ENCODE peak calls at places on chromosomes 11 and 22, in eight cellular contexts. One of them, this sample, is unnamed.

GRCh38 chr11:64760759-64761417 is 1.1 kb upstream of the PYGM start:
- DNase-seq in stimulated activated CD4-positive, alpha-beta T cell treated with anti-CD3 and anti-CD28 coated beads, Interleukin-2, amount 100 ng/mL, for 24 hours: no peak
- DNase-seq in HFF-Myc: no peak
- DNase-seq in IMR-90: no peak
- DNase-seq in left lung: peak; percentile 49
- DNase-seq in left cardiac atrium: no peak
- DNase-seq in RKO: no peak
- DNase-seq in progenitor cell of endocrine pancreas: no peak
- DNase-seq in this sample: no peak

GRCh38 chr11:2590951-2591754 is 108.6 kb downstream of the KCNQ1OT1 start:
- DNase-seq in stimulated activated CD4-positive, alpha-beta T cell treated with anti-CD3 and anti-CD28 coated beads, Interleukin-2, amount 100 ng/mL, for 24 hours: no peak
- DNase-seq in HFF-Myc: no peak
- DNase-seq in IMR-90: no peak
- DNase-seq in left lung: peak; percentile 76
- DNase-seq in left cardiac atrium: peak; percentile 10
- DNase-seq in RKO: no peak
- DNase-seq in progenitor cell of endocrine pancreas: peak; percentile 14
- DNase-seq in this sample: no peak

GRCh38 chr22:17549655-17550054 is 13.6 kb upstream of the SLC25A18 start:
- DNase-seq in stimulated activated CD4-positive, alpha-beta T cell treated with anti-CD3 and anti-CD28 coated beads, Interleukin-2, amount 100 ng/mL, for 24 hours: no peak
- DNase-seq in HFF-Myc: no peak
- DNase-seq in IMR-90: no peak
- DNase-seq in left lung: no peak
- DNase-seq in left cardiac atrium: no peak
- DNase-seq in RKO: no peak
- DNase-seq in progenitor cell of endocrine pancreas: no peak
- DNase-seq in this sample: no peak

GRCh38 chr11:106156290-106156937 is 79.0 kb downstream of the AASDHPPT start:
- DNase-seq in stimulated activated CD4-positive, alpha-beta T cell treated with anti-CD3 and anti-CD28 coated beads, Interleukin-2, amount 100 ng/mL, for 24 hours: no peak
- DNase-seq in HFF-Myc: peak; percentile 31
- DNase-seq in IMR-90: peak; percentile 83
- DNase-seq in left lung: no peak
- DNase-seq in left cardiac atrium: no peak
- DNase-seq in RKO: peak; percentile 65
- DNase-seq in progenitor cell of endocrine pancreas: no peak
- DNase-seq in this sample: peak; percentile 24

GRCh38 chr11:2100361-2101170 is 38.6 kb downstream of the IGF2 start:
- DNase-seq in stimulated activated CD4-positive, alpha-beta T cell treated with anti-CD3 and anti-CD28 coated beads, Interleukin-2, amount 100 ng/mL, for 24 hours: no peak
- DNase-seq in HFF-Myc: no peak
- DNase-seq in IMR-90: no peak
- DNase-seq in left lung: peak; percentile 74
- DNase-seq in left cardiac atrium: peak; percentile 69
- DNase-seq in RKO: no peak
- DNase-seq in progenitor cell of endocrine pancreas: no peak
- DNase-seq in this sample: no peak

GRCh38 chr11:705646-706438 is at the start of gene EPS8L2:
- DNase-seq in stimulated activated CD4-positive, alpha-beta T cell treated with anti-CD3 and anti-CD28 coated beads, Interleukin-2, amount 100 ng/mL, for 24 hours: peak; percentile 15
- DNase-seq in HFF-Myc: no peak
- DNase-seq in IMR-90: no peak
- DNase-seq in left lung: peak; percentile 92
- DNase-seq in left cardiac atrium: no peak
- DNase-seq in RKO: no peak
- DNase-seq in progenitor cell of endocrine pancreas: no peak
- DNase-seq in this sample: no peak

GRCh38 chr11:11028017-11028692 is 170.3 kb upstream of the ZBED5 start:
- DNase-seq in stimulated activated CD4-positive, alpha-beta T cell treated with anti-CD3 and anti-CD28 coated beads, Interleukin-2, amount 100 ng/mL, for 24 hours: peak; percentile 79
- DNase-seq in HFF-Myc: no peak
- DNase-seq in IMR-90: peak; percentile 44
- DNase-seq in left lung: peak; percentile 82
- DNase-seq in left cardiac atrium: peak; percentile 65
- DNase-seq in RKO: peak; percentile 52
- DNase-seq in progenitor cell of endocrine pancreas: peak; percentile 56
- DNase-seq in this sample: no peak

GRCh38 chr22:17303840-17304779 is 65.2 kb upstream of the CECR2 start:
- DNase-seq in stimulated activated CD4-positive, alpha-beta T cell treated with anti-CD3 and anti-CD28 coated beads, Interleukin-2, amount 100 ng/mL, for 24 hours: peak; percentile 58
- DNase-seq in HFF-Myc: no peak
- DNase-seq in IMR-90: no peak
- DNase-seq in left lung: no peak
- DNase-seq in left cardiac atrium: no peak
- DNase-seq in RKO: no peak
- DNase-seq in progenitor cell of endocrine pancreas: no peak
- DNase-seq in this sample: no peak

GRCh38 chr11:19768815-19769214 is 56.2 kb downstream of the NAV2 start:
- DNase-seq in stimulated activated CD4-positive, alpha-beta T cell treated with anti-CD3 and anti-CD28 coated beads, Interleukin-2, amount 100 ng/mL, for 24 hours: no peak
- DNase-seq in HFF-Myc: no peak
- DNase-seq in IMR-90: no peak
- DNase-seq in left lung: no peak
- DNase-seq in left cardiac atrium: no peak
- DNase-seq in RKO: no peak
- DNase-seq in progenitor cell of endocrine pancreas: no peak
- DNase-seq in this sample: no peak

GRCh38 chr11:1421291-1421690 is 31.6 kb downstream of the BRSK2 start:
- DNase-seq in stimulated activated CD4-positive, alpha-beta T cell treated with anti-CD3 and anti-CD28 coated beads, Interleukin-2, amount 100 ng/mL, for 24 hours: no peak
- DNase-seq in HFF-Myc: no peak
- DNase-seq in IMR-90: no peak
- DNase-seq in left lung: no peak
- DNase-seq in left cardiac atrium: no peak
- DNase-seq in RKO: no peak
- DNase-seq in progenitor cell of endocrine pancreas: no peak
- DNase-seq in this sample: no peak

GRCh38 chr11:66854729-66855211 is 2.1 kb upstream of the LRFN4 start:
- DNase-seq in stimulated activated CD4-positive, alpha-beta T cell treated with anti-CD3 and anti-CD28 coated beads, Interleukin-2, amount 100 ng/mL, for 24 hours: no peak
- DNase-seq in HFF-Myc: no peak
- DNase-seq in IMR-90: no peak
- DNase-seq in left lung: peak; percentile 61
- DNase-seq in left cardiac atrium: no peak
- DNase-seq in RKO: no peak
- DNase-seq in progenitor cell of endocrine pancreas: no peak
- DNase-seq in this sample: no peak

GRCh38 chr11:116312560-116313340 is 460.0 kb downstream of the BUD13 start:
- DNase-seq in stimulated activated CD4-positive, alpha-beta T cell treated with anti-CD3 and anti-CD28 coated beads, Interleukin-2, amount 100 ng/mL, for 24 hours: no peak
- DNase-seq in HFF-Myc: peak; percentile 2
- DNase-seq in IMR-90: no peak
- DNase-seq in left lung: peak; percentile 88
- DNase-seq in left cardiac atrium: peak; percentile 89
- DNase-seq in RKO: no peak
- DNase-seq in progenitor cell of endocrine pancreas: no peak
- DNase-seq in this sample: no peak

GRCh38 chr11:45145421-45146071 is 893 bp upstream of the PRDM11 start:
- DNase-seq in stimulated activated CD4-positive, alpha-beta T cell treated with anti-CD3 and anti-CD28 coated beads, Interleukin-2, amount 100 ng/mL, for 24 hours: no peak
- DNase-seq in HFF-Myc: no peak
- DNase-seq in IMR-90: peak; percentile 35
- DNase-seq in left lung: no peak
- DNase-seq in left cardiac atrium: peak; percentile 58
- DNase-seq in RKO: no peak
- DNase-seq in progenitor cell of endocrine pancreas: no peak
- DNase-seq in this sample: no peak

GRCh38 chr11:66842501-66842895 is 743 bp upstream of the RCE1 start:
- DNase-seq in stimulated activated CD4-positive, alpha-beta T cell treated with anti-CD3 and anti-CD28 coated beads, Interleukin-2, amount 100 ng/mL, for 24 hours: no peak
- DNase-seq in HFF-Myc: no peak
- DNase-seq in IMR-90: no peak
- DNase-seq in left lung: no peak
- DNase-seq in left cardiac atrium: no peak
- DNase-seq in RKO: no peak
- DNase-seq in progenitor cell of endocrine pancreas: no peak
- DNase-seq in this sample: no peak

GRCh38 chr11:1870721-1871466 is 18.0 kb downstream of the LSP1 start:
- DNase-seq in stimulated activated CD4-positive, alpha-beta T cell treated with anti-CD3 and anti-CD28 coated beads, Interleukin-2, amount 100 ng/mL, for 24 hours: peak; percentile 49
- DNase-seq in HFF-Myc: no peak
- DNase-seq in IMR-90: no peak
- DNase-seq in left lung: peak; percentile 82
- DNase-seq in left cardiac atrium: peak; percentile 32
- DNase-seq in RKO: no peak
- DNase-seq in progenitor cell of endocrine pancreas: no peak
- DNase-seq in this sample: no peak

GRCh38 chr22:42217752-42218280 is 52.6 kb downstream of the TCF20 start:
- DNase-seq in stimulated activated CD4-positive, alpha-beta T cell treated with anti-CD3 and anti-CD28 coated beads, Interleukin-2, amount 100 ng/mL, for 24 hours: no peak
- DNase-seq in HFF-Myc: no peak
- DNase-seq in IMR-90: peak; percentile 30
- DNase-seq in left lung: no peak
- DNase-seq in left cardiac atrium: no peak
- DNase-seq in RKO: no peak
- DNase-seq in progenitor cell of endocrine pancreas: no peak
- DNase-seq in this sample: no peak

GRCh38 chr11:128804481-128804880 is 62.6 kb downstream of the KCNJ1 start:
- DNase-seq in stimulated activated CD4-positive, alpha-beta T cell treated with anti-CD3 and anti-CD28 coated beads, Interleukin-2, amount 100 ng/mL, for 24 hours: no peak
- DNase-seq in HFF-Myc: no peak
- DNase-seq in IMR-90: peak; percentile 83
- DNase-seq in left lung: no peak
- DNase-seq in left cardiac atrium: no peak
- DNase-seq in RKO: no peak
- DNase-seq in progenitor cell of endocrine pancreas: no peak
- DNase-seq in this sample: no peak

GRCh38 chr11:75268626-75269366 is 28.2 kb downstream of the TPBGL start:
- DNase-seq in stimulated activated CD4-positive, alpha-beta T cell treated with anti-CD3 and anti-CD28 coated beads, Interleukin-2, amount 100 ng/mL, for 24 hours: no peak
- DNase-seq in HFF-Myc: no peak
- DNase-seq in IMR-90: no peak
- DNase-seq in left lung: no peak
- DNase-seq in left cardiac atrium: no peak
- DNase-seq in RKO: no peak
- DNase-seq in progenitor cell of endocrine pancreas: no peak
- DNase-seq in this sample: no peak

GRCh38 chr11:33389635-33390034 is 132.5 kb downstream of the HIPK3 start:
- DNase-seq in stimulated activated CD4-positive, alpha-beta T cell treated with anti-CD3 and anti-CD28 coated beads, Interleukin-2, amount 100 ng/mL, for 24 hours: no peak
- DNase-seq in HFF-Myc: no peak
- DNase-seq in IMR-90: no peak
- DNase-seq in left lung: no peak
- DNase-seq in left cardiac atrium: no peak
- DNase-seq in RKO: no peak
- DNase-seq in progenitor cell of endocrine pancreas: no peak
- DNase-seq in this sample: no peak

GRCh38 chr11:111675891-111676290 is 73.6 kb downstream of the SIK2 start:
- DNase-seq in stimulated activated CD4-positive, alpha-beta T cell treated with anti-CD3 and anti-CD28 coated beads, Interleukin-2, amount 100 ng/mL, for 24 hours: no peak
- DNase-seq in HFF-Myc: no peak
- DNase-seq in IMR-90: no peak
- DNase-seq in left lung: no peak
- DNase-seq in left cardiac atrium: no peak
- DNase-seq in RKO: no peak
- DNase-seq in progenitor cell of endocrine pancreas: no peak
- DNase-seq in this sample: no peak

GRCh38 chr11:34654491-34655334 is 33.8 kb downstream of the EHF start:
- DNase-seq in stimulated activated CD4-positive, alpha-beta T cell treated with anti-CD3 and anti-CD28 coated beads, Interleukin-2, amount 100 ng/mL, for 24 hours: no peak
- DNase-seq in HFF-Myc: no peak
- DNase-seq in IMR-90: peak; percentile 66
- DNase-seq in left lung: no peak
- DNase-seq in left cardiac atrium: peak; percentile 72
- DNase-seq in RKO: peak; percentile 46
- DNase-seq in progenitor cell of endocrine pancreas: no peak
- DNase-seq in this sample: no peak